ENCODE peak calls at places on chromosomes 11 and 22, in six cellular contexts. O is MM.1S, L is HCT116, W is SK-N-SH, M is PC-3, N is Karpas-422. B is an unnamed sample. For H3K9me2 and H3K27me3, the result is how much of the 10 kb centered on the place peaks cover.

GRCh38 chr11:79076526-79077115 is 364.2 kb downstream of the TENM4 start:
- DNase-seq in O (peak), L (peak), W (peak), M (peak), N (peak), B (peak)

GRCh38 chr11:6572215-6572614 is 31.2 kb downstream of the RRP8 start:
- DNase-seq in O (no peak), L (no peak), W (no peak), M (peak), N (no peak), B (peak)

GRCh38 chr11:57649826-57650738 is at the start of gene YPEL4:
- DNase-seq in O (no peak), L (no peak), W (peak), M (peak), N (no peak), B (peak)

GRCh38 chr22:17477401-17477833 is 85.9 kb upstream of the SLC25A18 start:
- DNase-seq in O (no peak), L (no peak), W (no peak), M (no peak), N (no peak), B (no peak)

GRCh38 chr11:103007521-103007920 is 52.0 kb upstream of the MMP13 start:
- DNase-seq in O (no peak), L (no peak), W (no peak), M (peak), N (no peak), B (peak)

GRCh38 chr11:85947431-85948272 is 92.5 kb downstream of the CCDC83 start:
- DNase-seq in O (peak), L (no peak), W (no peak), M (peak), N (peak), B (peak)

GRCh38 chr22:29690481-29690880 is 29.3 kb upstream of the CABP7 start:
- DNase-seq in O (no peak), L (no peak), W (no peak), M (no peak), N (no peak), B (no peak)

GRCh38 chr22:24181088-24181995 is at the start of gene SUSD2:
- DNase-seq in O (no peak), L (no peak), W (no peak), M (no peak), N (peak), B (no peak)

GRCh38 chr22:24803064-24803542 is 2.9 kb upstream of the SGSM1 start:
- DNase-seq in O (peak), L (peak), W (peak), M (peak), N (peak), B (peak)

GRCh38 chr11:5178046-5178837 is 22.2 kb downstream of the OR51V1 start:
- DNase-seq in O (no peak), L (no peak), W (no peak), M (no peak), N (no peak), B (no peak)

GRCh38 chr11:67271548-67272284 is 5.4 kb downstream of the GRK2 start:
- DNase-seq in O (no peak), L (no peak), W (no peak), M (no peak), N (peak), B (no peak)

GRCh38 chr11:6319879-6320410 is 356 bp downstream of the CAVIN3 start:
- DNase-seq in O (no peak), L (peak), W (peak), M (no peak), N (no peak), B (peak)

GRCh38 chr11:72740562-72741428 is 11.4 kb downstream of the ARAP1 start:
- DNase-seq in O (no peak), L (no peak), W (no peak), M (no peak), N (no peak), B (no peak)

DNA sequence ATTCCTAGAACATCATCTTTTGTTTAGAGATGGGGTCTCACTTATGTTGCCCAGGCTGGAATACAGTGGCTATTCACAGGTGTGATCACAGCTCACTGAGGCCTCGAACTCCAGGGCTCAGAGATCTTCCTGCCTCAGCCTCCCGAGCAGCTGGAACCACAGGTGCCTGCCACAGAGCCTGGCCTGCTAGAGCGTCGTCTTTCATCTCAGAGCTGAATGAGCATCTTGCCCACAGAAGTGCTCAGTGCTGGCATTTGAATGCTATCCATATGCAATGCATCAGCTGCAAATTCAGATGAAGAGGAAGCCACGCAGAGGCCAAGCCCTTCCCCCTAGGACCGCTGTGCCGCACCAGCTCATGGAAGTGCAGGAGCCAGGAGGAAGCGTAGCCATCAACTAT is 4.5 kb upstream of the ST14 start:
- DNase-seq in O (no peak), L (no peak), W (no peak), M (no peak), N (no peak), B (no peak)
- H3K9ac ChIP-seq in O (no peak), L (no peak), W (no peak), M (no peak), N (no peak), B (no peak)

GRCh38 chr11:132895340-132895739 is 637.0 kb downstream of the OPCML start:
- DNase-seq in O (no peak), L (no peak), W (no peak), M (no peak), N (no peak), B (peak)

GRCh38 chr11:132894598-132894997 is 637.7 kb downstream of the OPCML start:
- DNase-seq in O (no peak), L (no peak), W (no peak), M (no peak), N (no peak), B (no peak)

GRCh38 chr11:132901638-132902610 is 630.4 kb downstream of the OPCML start:
- DNase-seq in O (no peak), L (no peak), W (no peak), M (no peak), N (no peak), B (peak)

GRCh38 chr11:132898021-132898420 is 634.3 kb downstream of the OPCML start:
- DNase-seq in O (no peak), L (no peak), W (no peak), M (no peak), N (no peak), B (no peak)

DNA sequence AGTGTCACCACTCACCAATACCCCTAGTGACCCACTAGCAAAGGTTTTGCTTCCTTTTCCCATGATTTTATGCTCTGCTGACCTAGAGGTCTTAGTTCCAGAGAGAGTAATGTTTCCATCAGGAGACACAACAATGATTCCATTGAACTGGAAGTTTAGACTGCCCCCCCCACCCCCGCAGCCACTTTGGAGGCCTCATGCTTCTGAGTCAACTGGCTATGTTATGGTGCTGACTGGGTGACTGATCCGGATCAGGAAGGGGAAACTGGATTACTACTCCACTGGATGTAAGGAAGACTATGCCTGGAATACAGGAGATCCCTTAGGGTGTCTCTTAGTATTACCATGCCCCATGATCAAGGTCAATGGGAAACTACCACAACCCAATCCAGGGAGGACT is 633.6 kb downstream of the OPCML start:
- DNase-seq in O (no peak), L (no peak), W (no peak), M (no peak), N (no peak), B (no peak)
- H3K9me2 ChIP-seq in O (under half), L (under half), W (under half), M (under half), N (under half), B (under half)

GRCh38 chr22:22082960-22083359 is 100.4 kb upstream of the TOP3B start:
- DNase-seq in O (no peak), L (no peak), W (no peak), M (no peak), N (no peak), B (no peak)
- H3K27me3 ChIP-seq in O (under half), L (under half), W (under half), M (under half), N (under half), B (under half)

GRCh38 chr11:45881708-45882368 is 3.6 kb upstream of the MAPK8IP1 start:
- DNase-seq in O (no peak), L (no peak), W (peak), M (no peak), N (no peak), B (no peak)

GRCh38 chr11:45886816-45887520 is 1.5 kb downstream of the MAPK8IP1 start:
- DNase-seq in O (no peak), L (no peak), W (no peak), M (no peak), N (no peak), B (no peak)

GRCh38 chr11:45885274-45885920 is at the start of gene MAPK8IP1:
- DNase-seq in O (peak), L (no peak), W (peak), M (peak), N (peak), B (peak)

GRCh38 chr11:45885921-45886721 is 670 bp downstream of the MAPK8IP1 start:
- DNase-seq in O (no peak), L (no peak), W (peak), M (no peak), N (no peak), B (no peak)

DNA sequence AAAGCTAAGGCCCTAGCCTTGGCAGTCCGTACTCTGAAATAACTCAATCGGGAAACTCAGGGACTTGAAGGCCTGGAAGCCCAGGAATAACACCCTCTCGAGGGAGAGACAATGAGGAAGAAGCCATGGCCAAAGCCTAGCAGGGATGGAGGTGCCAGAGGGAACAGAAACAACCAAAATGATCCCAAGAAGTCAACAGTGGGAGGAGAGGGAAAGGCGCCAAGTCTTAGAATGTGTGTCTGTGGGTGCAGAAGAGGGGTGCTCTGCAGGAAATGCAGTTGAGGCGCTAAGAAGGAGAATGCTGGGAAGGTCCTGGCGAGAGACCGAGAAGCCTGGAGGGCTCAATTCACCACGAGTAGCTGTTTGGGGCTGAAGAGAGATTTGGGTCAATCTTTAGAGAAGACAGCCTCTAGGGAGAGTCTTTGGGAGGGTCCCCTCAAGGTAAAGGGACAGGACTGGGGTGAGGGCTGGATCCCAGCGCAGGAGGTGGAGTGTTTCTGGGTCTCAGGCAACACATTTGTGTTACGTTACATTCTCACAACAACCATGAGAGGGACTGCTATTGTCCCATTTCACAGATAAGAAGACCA is 760 bp upstream of the MAPK8IP1 start:
- DNase-seq in O (no peak), L (no peak), W (no peak), M (no peak), N (no peak), B (no peak)
- H3K9ac ChIP-seq in O (no peak), L (no peak), W (no peak), M (no peak), N (no peak), B (no peak)

GRCh38 chr11:2530131-2530854 is 85.5 kb downstream of the KCNQ1 start:
- DNase-seq in O (no peak), L (no peak), W (no peak), M (no peak), N (no peak), B (no peak)

GRCh38 chr11:2528301-2529050 is 83.7 kb downstream of the KCNQ1 start:
- DNase-seq in O (no peak), L (no peak), W (no peak), M (no peak), N (no peak), B (no peak)

GRCh38 chr11:2529173-2529572 is 84.4 kb downstream of the KCNQ1 start:
- DNase-seq in O (no peak), L (no peak), W (no peak), M (no peak), N (no peak), B (no peak)

GRCh38 chr11:2530855-2531200 is 86.0 kb downstream of the KCNQ1 start:
- DNase-seq in O (no peak), L (no peak), W (no peak), M (no peak), N (no peak), B (no peak)

GRCh38 chr11:2529636-2530035 is 84.8 kb downstream of the KCNQ1 start:
- DNase-seq in O (no peak), L (no peak), W (no peak), M (no peak), N (no peak), B (no peak)
- H3K9me2 ChIP-seq in O (under half), L (under half), W (under half), M (under half), N (under half), B (under half)

GRCh38 chr11:70080763-70081162 is 2.6 kb downstream of the ANO1 start:
- DNase-seq in O (no peak), L (peak), W (no peak), M (peak), N (no peak), B (peak)
- H3K27me3 ChIP-seq in O (half or more), L (under half), W (under half), M (under half), N (under half), B (half or more)